ENCODE peak calls at places on chromosomes 13 and 19, in four cellular contexts. H is activated CD8-positive, alpha-beta T cell treated with anti-CD3 and anti-CD28 coated beads for 36 hours; T is uterus; O is cardiac fibroblast. U is an unnamed sample.

GRCh38 chr13:77860621-77861020 is 58.0 kb downstream of the EDNRB start:
- DNase-seq in O (peak; percentile 89), H (no peak), T (no peak), U (no peak)

GRCh38 chr19:55340784-55341147 is 1.1 kb downstream of the KMT5C start:
- DNase-seq in H (peak; percentile 53), O (no peak), T (no peak), U (peak; percentile 41)

GRCh38 chr19:17402982-17403855 is 2.2 kb downstream of the BST2 start:
- DNase-seq in H (peak; percentile 61), O (no peak), T (no peak), U (peak; percentile 67)

GRCh38 chr13:91643394-91643793 is 245.0 kb downstream of the GPC5 start:
- DNase-seq in T (no peak), H (no peak), O (no peak), U (no peak)

GRCh38 chr13:91609353-91609752 is 210.9 kb downstream of the GPC5 start:
- DNase-seq in O (no peak), T (no peak), H (no peak), U (no peak)

GRCh38 chr19:1861599-1862031 is 1.8 kb downstream of the KLF16 start:
- DNase-seq in H (no peak), O (no peak), T (no peak), U (no peak)

GRCh38 chr13:98896868-98897144 is 81.1 kb downstream of the DOCK9 start:
- DNase-seq in O (no peak), T (no peak), H (no peak), U (no peak)

GRCh38 chr13:109735567-109735966 is 50.8 kb downstream of the IRS2 start:
- DNase-seq in T (no peak), O (no peak), H (no peak), U (no peak)

GRCh38 chr19:31312004-31312403 is 37.2 kb downstream of the TSHZ3 start:
- DNase-seq in H (peak; percentile 82), T (peak; percentile 70), O (peak; percentile 91), U (no peak)

GRCh38 chr13:103297083-103297482 is 230.9 kb upstream of the SLC10A2 start:
- DNase-seq in H (no peak), T (no peak), O (no peak), U (no peak)

GRCh38 chr19:15432018-15432494 is 13.3 kb upstream of the AKAP8L start:
- DNase-seq in H (peak; percentile 55), T (no peak), O (no peak), U (no peak)

GRCh38 chr19:41154060-41154459 is 39.0 kb upstream of the CYP2S1 start:
- DNase-seq in T (no peak), O (no peak), H (no peak), U (no peak)

GRCh38 chr13:50594276-50594970 is 249.1 kb downstream of the DLEU7 start:
- DNase-seq in H (peak; percentile 85), O (no peak), T (no peak), U (no peak)

GRCh38 chr13:39032150-39032549 is 5.7 kb downstream of the PROSER1 start:
- DNase-seq in T (no peak), O (no peak), H (no peak), U (no peak)

GRCh38 chr13:107867701-107868661 is 347.4 kb downstream of the LIG4 start:
- DNase-seq in H (peak; percentile 13), T (no peak), O (peak; percentile 29), U (peak; percentile 68)

GRCh38 chr13:66391322-66391721 is 838.8 kb downstream of the PCDH9 start:
- DNase-seq in O (no peak), H (no peak), T (no peak), U (no peak)

GRCh38 chr13:33721719-33722118 is 96.2 kb upstream of the RFC3 start:
- DNase-seq in T (no peak), O (peak; percentile 82), H (no peak), U (no peak)

GRCh38 chr19:14554382-14554812 is 17.5 kb downstream of the NDUFB7 start:
- DNase-seq in T (no peak), H (no peak), O (no peak), U (no peak)

GRCh38 chr19:51422053-51422448 is 4.6 kb upstream of the SIGLEC10 start:
- DNase-seq in H (peak; percentile 93), T (no peak), O (peak; percentile 74), U (peak; percentile 100)

GRCh38 chr13:81671103-81671502 is 1330.2 kb upstream of the SPRY2 start:
- DNase-seq in H (no peak), O (no peak), T (no peak), U (no peak)

GRCh38 chr19:43667524-43668405 is 2.2 kb downstream of the PLAUR start:
- DNase-seq in T (peak; percentile 37), H (no peak), O (no peak), U (peak; percentile 11)

GRCh38 chr13:36774895-36775294 is 44.1 kb upstream of the RFXAP start:
- DNase-seq in H (no peak), O (no peak), T (no peak), U (no peak)

GRCh38 chr13:42707596-42707995 is 73.8 kb upstream of the FAM216B start:
- DNase-seq in H (no peak), O (peak; percentile 60), T (no peak), U (no peak)

GRCh38 chr13:102608944-102609343 is 12.2 kb downstream of the TPP2 start:
- DNase-seq in O (no peak), H (peak; percentile 12), T (no peak), U (no peak)

GRCh38 chr19:31675187-31675913 is 326.1 kb upstream of the TSHZ3 start:
- DNase-seq in T (no peak), H (no peak), O (peak; percentile 27), U (no peak)

GRCh38 chr13:71964491-71965108 is 97.6 kb upstream of the DACH1 start:
- DNase-seq in O (peak; percentile 2), H (no peak), T (no peak), U (no peak)

GRCh38 chr19:12774588-12775555 is at the start of gene HOOK2:
- DNase-seq in T (peak; percentile 71), H (no peak), O (no peak), U (no peak)

GRCh38 chr13:91580749-91581148 is 182.3 kb downstream of the GPC5 start:
- DNase-seq in O (no peak), T (no peak), H (no peak), U (no peak)

GRCh38 chr19:4456843-4457653 is 546 bp downstream of the UBXN6 start:
- DNase-seq in T (peak; percentile 61), O (peak; percentile 50), H (peak; percentile 33), U (peak; percentile 78)

GRCh38 chr19:18896421-18896841 is 473 bp upstream of the CERS1 start:
- DNase-seq in T (no peak), H (no peak), O (no peak), U (no peak)

GRCh38 chr19:18606281-18607221 is at the start of gene CRLF1:
- DNase-seq in H (no peak), T (no peak), O (no peak), U (no peak)

GRCh38 chr13:79913141-79913827 is 427.6 kb downstream of the SPRY2 start:
- DNase-seq in O (no peak), T (no peak), H (no peak), U (no peak)

GRCh38 chr19:50506700-50507099 is 4.3 kb downstream of the JOSD2 start:
- DNase-seq in H (no peak), T (no peak), O (no peak), U (no peak)

GRCh38 chr13:93496985-93497673 is 270.5 kb downstream of the GPC6 start:
- DNase-seq in O (no peak), H (no peak), T (no peak), U (no peak)

GRCh38 chr19:35459414-35460082 is 11.5 kb downstream of the FFAR2 start:
- DNase-seq in T (peak; percentile 34), H (no peak), O (peak; percentile 10), U (no peak)

GRCh38 chr13:110445183-110445582 is 116.3 kb downstream of the RAB20 start:
- DNase-seq in O (peak; percentile 53), T (no peak), H (no peak), U (no peak)

GRCh38 chr19:55259540-55260210 is 858 bp upstream of the PPP6R1 start:
- DNase-seq in O (no peak), H (no peak), T (no peak), U (peak; percentile 25)

DNA sequence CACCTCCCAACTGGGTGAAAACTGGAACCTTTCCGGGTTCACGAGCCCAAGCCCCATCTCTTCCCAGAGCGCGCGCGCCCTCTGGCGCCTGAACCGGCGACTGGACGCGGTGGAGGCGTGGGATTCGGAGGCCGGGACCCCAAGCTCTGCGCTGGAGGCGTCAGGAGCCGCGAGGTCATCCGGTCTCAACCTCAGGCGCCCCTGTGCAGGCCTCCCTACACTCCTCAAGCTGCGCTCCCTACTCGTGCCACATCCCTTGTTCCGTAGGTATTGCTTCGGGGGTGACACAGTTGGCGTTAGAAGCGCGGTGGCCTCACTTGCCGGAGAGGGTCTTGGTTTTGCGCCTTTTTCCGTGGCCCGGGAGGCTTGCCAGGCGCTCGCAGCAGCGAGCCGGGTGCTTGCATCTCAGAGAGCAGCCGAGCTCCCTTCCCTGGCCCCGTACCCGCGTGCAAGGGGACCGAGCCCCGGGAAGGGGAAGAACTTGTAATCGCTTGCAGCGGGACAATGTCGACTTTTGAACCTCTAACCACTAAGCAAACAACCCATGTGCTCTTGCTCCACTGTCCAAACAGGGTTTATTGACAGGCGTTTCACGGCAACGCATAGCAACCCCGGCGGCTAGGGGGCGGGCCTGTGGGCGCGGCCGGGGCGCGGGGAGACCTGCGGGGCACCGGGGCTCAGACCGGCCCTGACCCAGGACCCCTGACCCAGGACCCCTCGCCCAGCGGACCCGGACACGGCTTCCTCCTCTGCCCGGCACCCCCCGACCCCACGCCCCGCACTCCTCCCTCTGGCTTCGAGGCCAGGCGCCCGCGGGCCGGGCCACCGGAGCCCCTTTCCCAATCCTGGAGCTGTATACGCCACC is 8.5 kb downstream of the CDX2 start:
- DNase-seq in O (peak; percentile 35), T (no peak), H (peak; percentile 62), U (peak; percentile 83)
- TF ChIP-seq CTCF in O (peak; percentile 16), T (no peak), H (peak; percentile 54), U (peak; percentile 54)

GRCh38 chr19:38211206-38211605 is 12.8 kb downstream of the DPF1 start:
- DNase-seq in H (no peak), T (no peak), O (no peak), U (no peak)
- TF ChIP-seq CTCF in H (no peak), T (no peak), O (no peak), U (peak; percentile 32)

GRCh38 chr13:28052945-28053344 is 47.4 kb downstream of the FLT3 start:
- DNase-seq in H (no peak), O (no peak), T (no peak), U (no peak)
- TF ChIP-seq CTCF in H (no peak), O (no peak), T (no peak), U (no peak)

GRCh38 chr19:47226426-47227346 is 4.3 kb downstream of the BBC3 start:
- DNase-seq in T (peak; percentile 82), H (peak; percentile 85), O (peak; percentile 83), U (peak; percentile 53)
- TF ChIP-seq CTCF in T (no peak), H (no peak), O (no peak), U (no peak)

U was measured in endothelial cell.